ENCODE peak calls at places on chromosomes 7 and 10, in nine cellular contexts. W is GM13977, Z is psoas muscle, H is RWPE1, T is right atrium auricular region, V is fibroblast of lung, G is Panc1, O is H9, L is AG04449. Y is an unnamed sample.

GRCh38 chr7:27774717-27775328 is 34.9 kb downstream of the TAX1BP1 start:
- DNase-seq in W (no peak), Z (no peak), H (peak; percentile 19), T (no peak), V (peak; percentile 71), G (peak; percentile 13), O (no peak), L (no peak), Y (no peak)

GRCh38 chr7:95509199-95509598 is 23.5 kb downstream of the ASB4 start:
- DNase-seq in W (no peak), Z (no peak), H (peak; percentile 7), T (no peak), V (peak; percentile 70), G (no peak), O (peak; percentile 50), L (no peak), Y (peak; percentile 38)

GRCh38 chr10:23499317-23499716 is 60.4 kb downstream of the OTUD1 start:
- DNase-seq in W (no peak), Z (no peak), H (no peak), T (no peak), V (no peak), G (no peak), O (no peak), L (no peak), Y (no peak)

GRCh38 chr7:95527033-95527775 is 41.5 kb downstream of the ASB4 start:
- DNase-seq in W (peak; percentile 41), Z (peak; percentile 67), H (peak; percentile 80), T (no peak), V (peak; percentile 66), G (peak; percentile 32), O (peak; percentile 75), L (no peak), Y (peak; percentile 59)

GRCh38 chr10:26488344-26488743 is 50.2 kb downstream of the APBB1IP start:
- DNase-seq in W (no peak), Z (no peak), H (no peak), T (no peak), V (no peak), G (no peak), O (no peak), L (no peak), Y (no peak)

GRCh38 chr7:42319631-42320030 is 82.6 kb upstream of the GLI3 start:
- DNase-seq in W (no peak), Z (no peak), H (peak; percentile 5), T (no peak), V (no peak), G (no peak), O (no peak), L (no peak), Y (no peak)

GRCh38 chr7:50653116-50653854 is 88.1 kb upstream of the DDC start:
- DNase-seq in W (no peak), Z (peak; percentile 87), H (no peak), T (peak; percentile 89), V (peak; percentile 80), G (no peak), O (no peak), L (no peak), Y (no peak)

GRCh38 chr7:87797395-87797794 is 78.8 kb downstream of the SLC25A40 start:
- DNase-seq in W (no peak), Z (no peak), H (no peak), T (no peak), V (no peak), G (no peak), O (no peak), L (no peak), Y (no peak)

GRCh38 chr7:16891338-16891737 is 9.6 kb upstream of the AGR3 start:
- DNase-seq in W (peak; percentile 18), Z (no peak), H (peak; percentile 43), T (no peak), V (peak; percentile 74), G (peak; percentile 65), O (peak; percentile 34), L (no peak), Y (peak; percentile 8)

GRCh38 chr7:85025312-85025756 is 161.5 kb downstream of the SEMA3D start:
- DNase-seq in W (no peak), Z (no peak), H (peak; percentile 38), T (no peak), V (no peak), G (no peak), O (no peak), L (no peak), Y (no peak)

DNA sequence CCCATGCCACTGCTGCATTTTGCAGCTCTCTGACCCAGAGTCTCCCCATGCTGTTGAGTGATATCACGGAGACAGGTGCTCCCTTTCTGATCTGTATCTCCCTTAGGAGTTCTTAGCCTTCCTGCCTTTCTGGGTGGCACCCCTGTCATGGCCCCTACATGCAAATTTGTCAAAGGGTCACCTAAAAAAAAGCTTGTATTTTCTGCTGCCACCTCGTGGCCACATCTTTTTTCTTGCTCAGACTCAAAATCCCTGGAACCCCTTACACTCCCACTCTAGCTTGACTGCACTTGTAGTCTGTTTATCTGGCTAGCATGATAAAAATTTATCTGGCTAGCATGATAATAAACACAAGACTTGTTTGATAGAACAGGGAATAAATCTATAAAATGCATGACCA is 809.1 kb downstream of the SORCS1 start:
- DNase-seq in W (no peak), Z (no peak), H (no peak), T (no peak), V (no peak), G (no peak), O (peak; percentile 45), L (no peak), Y (no peak)
- TF ChIP-seq CTCF in W (peak; percentile 34), Z (no peak), H (no peak), T (no peak), V (peak; percentile 25), G (peak; percentile 53), O (peak; percentile 64), L (peak; percentile 2), Y (no peak)

DNA sequence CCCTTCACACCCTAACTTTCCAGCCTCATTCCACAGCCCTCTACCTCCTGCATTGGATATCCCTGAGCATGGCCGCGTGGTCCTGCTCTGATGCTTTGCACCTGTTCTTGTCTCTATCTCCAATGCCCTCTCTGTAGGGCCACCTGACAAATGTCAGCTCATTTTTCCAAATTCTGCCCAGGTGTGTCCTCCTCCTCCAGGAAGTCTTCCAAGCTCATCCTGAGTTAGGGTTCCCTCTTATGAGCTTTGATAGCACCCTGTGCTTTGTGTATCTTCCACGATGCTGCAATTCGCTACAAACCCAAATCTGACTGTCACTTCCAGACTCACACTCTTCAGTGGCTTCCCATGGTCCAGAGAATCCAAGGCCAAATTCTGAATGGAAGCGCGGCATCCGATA is 14.7 kb upstream of the SLC35B4 start:
- DNase-seq in W (no peak), Z (no peak), H (no peak), T (no peak), V (no peak), G (no peak), O (no peak), L (no peak), Y (no peak)
- TF ChIP-seq CTCF in W (no peak), Z (no peak), H (no peak), T (no peak), V (no peak), G (no peak), O (no peak), L (no peak), Y (no peak)

GRCh38 chr7:93185303-93186027 is 37.3 kb upstream of the SAMD9L start:
- DNase-seq in W (no peak), Z (no peak), H (peak; percentile 33), T (no peak), V (no peak), G (no peak), O (no peak), L (no peak), Y (no peak)
- TF ChIP-seq CTCF in W (no peak), Z (no peak), H (no peak), T (no peak), V (no peak), G (no peak), O (no peak), L (no peak), Y (no peak)

GRCh38 chr7:150781016-150781415 is 19.1 kb downstream of the TMEM176B start:
- DNase-seq in W (no peak), Z (no peak), H (no peak), T (no peak), V (peak; percentile 66), G (no peak), O (no peak), L (no peak), Y (no peak)

GRCh38 chr7:150778014-150778737 is 22.0 kb downstream of the TMEM176B start:
- DNase-seq in W (no peak), Z (no peak), H (no peak), T (peak; percentile 28), V (no peak), G (no peak), O (no peak), L (no peak), Y (no peak)

GRCh38 chr7:150781961-150782360 is 18.2 kb downstream of the TMEM176B start:
- DNase-seq in W (no peak), Z (no peak), H (no peak), T (peak; percentile 43), V (no peak), G (no peak), O (no peak), L (no peak), Y (no peak)

GRCh38 chr7:150780249-150780648 is 19.9 kb downstream of the TMEM176B start:
- DNase-seq in W (no peak), Z (no peak), H (no peak), T (peak; percentile 32), V (no peak), G (no peak), O (no peak), L (no peak), Y (no peak)

GRCh38 chr7:150778738-150779301 is 21.3 kb downstream of the TMEM176B start:
- DNase-seq in W (peak; percentile 56), Z (peak; percentile 84), H (peak; percentile 63), T (peak; percentile 92), V (peak; percentile 64), G (peak; percentile 55), O (peak; percentile 76), L (no peak), Y (peak; percentile 63)
- TF ChIP-seq CTCF in W (peak; percentile 90), Z (peak; percentile 77), H (peak; percentile 94), T (peak; percentile 64), V (peak; percentile 90), G (peak; percentile 94), O (peak; percentile 94), L (peak; percentile 81), Y (peak; percentile 82)